ENCODE peak calls at places on chromosomes 11 and 22, in eight cellular contexts. H is tibial artery; Q is RWPE1; K is CD8-positive, alpha-beta T cell; J is tibial nerve; O is brain microvascular endothelial cell; N is lower lobe of right lung; B is epithelial cell of prostate. E is an unnamed sample.

GRCh38 chr11:124879999-124880611 is 14.9 kb downstream of the ROBO3 start:
- DNase-seq in H (peak; percentile 63), Q (no peak), K (no peak), J (no peak), O (no peak), N (no peak), B (no peak), E (no peak)

GRCh38 chr11:111977141-111978027 is 40.2 kb downstream of the DIXDC1 start:
- DNase-seq in H (peak; percentile 93), Q (peak; percentile 41), K (no peak), J (peak; percentile 44), O (peak; percentile 29), N (peak; percentile 73), B (no peak), E (peak; percentile 7)

GRCh38 chr22:48827228-48827810 is 1000.4 kb downstream of the BRD1 start:
- DNase-seq in H (peak; percentile 12), Q (no peak), K (no peak), J (no peak), O (no peak), N (no peak), B (no peak), E (no peak)

GRCh38 chr22:46072030-46072881 is 78.1 kb upstream of the PPARA start:
- DNase-seq in H (peak; percentile 79), Q (no peak), K (no peak), J (peak; percentile 44), O (no peak), N (peak; percentile 89), B (no peak), E (peak; percentile 78)

GRCh38 chr11:31106963-31107576 is 262.5 kb downstream of the DCDC1 start:
- DNase-seq in H (no peak), Q (peak; percentile 8), K (no peak), J (peak; percentile 16), O (peak; percentile 35), N (peak; percentile 47), B (no peak), E (peak; percentile 25)

GRCh38 chr11:19693146-19693545 is 19.5 kb upstream of the NAV2 start:
- DNase-seq in H (no peak), Q (no peak), K (no peak), J (no peak), O (no peak), N (no peak), B (no peak), E (no peak)

GRCh38 chr11:62555464-62556092 is 9.0 kb upstream of the AHNAK start:
- DNase-seq in H (peak; percentile 77), Q (no peak), K (no peak), J (no peak), O (no peak), N (peak; percentile 77), B (no peak), E (peak; percentile 77)

GRCh38 chr11:70524096-70524922 is 126.0 kb downstream of the CTTN start:
- DNase-seq in H (no peak), Q (no peak), K (no peak), J (no peak), O (peak; percentile 6), N (no peak), B (no peak), E (no peak)

GRCh38 chr22:37431811-37432707 is 4.8 kb upstream of the ELFN2 start:
- DNase-seq in H (no peak), Q (peak; percentile 89), K (no peak), J (no peak), O (peak; percentile 97), N (no peak), B (peak; percentile 94), E (no peak)

GRCh38 chr11:129365816-129366215 is 9.8 kb upstream of the BARX2 start:
- DNase-seq in H (no peak), Q (no peak), K (no peak), J (no peak), O (no peak), N (no peak), B (peak; percentile 54), E (no peak)

GRCh38 chr11:96279421-96280290 is 63.3 kb downstream of the MAML2 start:
- DNase-seq in H (no peak), Q (peak; percentile 57), K (no peak), J (no peak), O (peak; percentile 60), N (no peak), B (peak; percentile 85), E (no peak)
- H3K27ac ChIP-seq in H (no peak overlapping the region), Q (no peak overlapping the region), K (no peak overlapping the region), J (no peak overlapping the region), O (peak overlapping the region; percentile 47), N (no peak overlapping the region), B (peak overlapping the region; percentile 75), E (peak overlapping the region; percentile 50)

DNA sequence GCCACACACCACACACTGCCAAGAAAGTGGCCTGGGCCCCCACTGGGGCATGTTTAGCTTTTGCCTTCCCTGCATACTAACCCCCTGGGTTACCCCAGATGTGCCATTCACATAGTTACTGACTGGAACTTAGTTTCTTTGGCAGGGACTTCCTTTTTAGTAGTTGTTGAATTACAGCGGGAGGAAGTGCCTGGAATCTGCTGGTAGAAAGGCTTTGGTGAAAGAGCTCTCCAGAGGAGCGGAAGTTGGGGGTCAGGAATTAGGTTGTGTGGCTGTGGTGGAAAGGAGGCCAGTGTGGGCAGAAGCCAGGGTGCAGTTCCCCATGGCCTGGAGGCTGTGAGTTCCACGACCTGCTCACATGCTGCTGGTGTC is 69.0 kb downstream of the MED15 start:
- DNase-seq in H (no peak), Q (no peak), K (no peak), J (no peak), O (no peak), N (no peak), B (no peak), E (no peak)
- H3K27ac ChIP-seq in H (no peak overlapping the region), Q (peak overlapping the region; percentile 99), K (no peak overlapping the region), J (no peak overlapping the region), O (no peak overlapping the region), N (peak overlapping the region; percentile 41), B (no peak overlapping the region), E (no peak overlapping the region)

DNA sequence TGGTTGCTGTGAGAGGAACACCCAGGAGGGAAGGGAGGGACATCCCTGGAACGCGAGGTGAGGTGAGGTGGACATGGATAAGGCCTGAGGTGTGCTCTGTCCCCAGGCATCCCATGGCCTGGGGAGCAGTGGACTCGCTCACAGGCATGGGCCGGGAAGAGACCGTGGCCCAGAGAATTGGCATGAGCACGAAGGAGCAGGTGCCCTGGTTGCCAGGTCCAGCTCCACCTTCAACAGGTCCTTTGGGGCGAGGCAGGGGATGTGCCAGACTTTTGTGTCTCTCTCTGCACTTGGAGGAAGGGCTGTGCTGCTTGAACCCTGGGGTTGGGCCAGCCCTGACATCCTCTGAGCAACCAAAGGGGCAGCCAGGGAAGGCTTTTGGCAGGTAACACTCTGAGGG is 21.5 kb downstream of the MUC6 start:
- DNase-seq in H (no peak), Q (no peak), K (no peak), J (no peak), O (no peak), N (no peak), B (no peak), E (no peak)
- H3K27ac ChIP-seq in H (no peak overlapping the region), Q (no peak overlapping the region), K (no peak overlapping the region), J (no peak overlapping the region), O (no peak overlapping the region), N (no peak overlapping the region), B (no peak overlapping the region), E (no peak overlapping the region)

GRCh38 chr11:16001899-16002426 is 354.4 kb downstream of the SOX6 start:
- DNase-seq in H (no peak), Q (peak; percentile 57), K (no peak), J (no peak), O (peak; percentile 49), N (peak; percentile 48), B (peak; percentile 79), E (no peak)
- H3K27ac ChIP-seq in H (peak overlapping the region; percentile 0), Q (no peak overlapping the region), K (no peak overlapping the region), J (no peak overlapping the region), O (peak overlapping the region; percentile 46), N (peak overlapping the region; percentile 20), B (peak overlapping the region; percentile 71), E (no peak overlapping the region)

GRCh38 chr11:10683429-10683828 is 10.1 kb downstream of the IRAG1 start:
- DNase-seq in H (no peak), Q (no peak), K (no peak), J (no peak), O (no peak), N (no peak), B (no peak), E (no peak)

GRCh38 chr11:10692716-10693115 is 839 bp downstream of the IRAG1 start:
- DNase-seq in H (no peak), Q (no peak), K (no peak), J (no peak), O (no peak), N (no peak), B (no peak), E (no peak)

GRCh38 chr11:10693509-10694071 is at the start of gene IRAG1:
- DNase-seq in H (peak; percentile 91), Q (no peak), K (no peak), J (peak; percentile 24), O (peak; percentile 52), N (peak; percentile 49), B (no peak), E (no peak)

GRCh38 chr11:10688401-10688800 is 5.2 kb downstream of the IRAG1 start:
- DNase-seq in H (no peak), Q (peak; percentile 37), K (no peak), J (no peak), O (no peak), N (no peak), B (peak; percentile 81), E (no peak)
- H3K27ac ChIP-seq in H (peak overlapping the region; percentile 90), Q (no peak overlapping the region), K (no peak overlapping the region), J (no peak overlapping the region), O (no peak overlapping the region), N (no peak overlapping the region), B (peak overlapping the region; percentile 36), E (no peak overlapping the region)

GRCh38 chr11:60834742-60835141 is 7.2 kb upstream of the CCDC86 start:
- DNase-seq in H (no peak), Q (no peak), K (no peak), J (no peak), O (no peak), N (no peak), B (no peak), E (no peak)

GRCh38 chr11:60830478-60831142 is 11.3 kb upstream of the CCDC86 start:
- DNase-seq in H (no peak), Q (peak; percentile 45), K (no peak), J (no peak), O (no peak), N (no peak), B (no peak), E (no peak)

GRCh38 chr11:60831143-60831500 is 10.8 kb upstream of the CCDC86 start:
- DNase-seq in H (peak; percentile 88), Q (peak; percentile 75), K (peak; percentile 60), J (peak; percentile 80), O (peak; percentile 71), N (peak; percentile 88), B (no peak), E (peak; percentile 60)

GRCh38 chr11:60835472-60835871 is 6.4 kb upstream of the CCDC86 start:
- DNase-seq in H (no peak), Q (no peak), K (no peak), J (no peak), O (no peak), N (no peak), B (no peak), E (no peak)

GRCh38 chr11:60831501-60832079 is 10.3 kb upstream of the CCDC86 start:
- DNase-seq in H (no peak), Q (peak; percentile 42), K (no peak), J (no peak), O (no peak), N (no peak), B (peak; percentile 68), E (no peak)
- H3K27ac ChIP-seq in H (no peak overlapping the region), Q (no peak overlapping the region), K (no peak overlapping the region), J (no peak overlapping the region), O (no peak overlapping the region), N (no peak overlapping the region), B (peak overlapping the region; percentile 75), E (no peak overlapping the region)